ENCODE peak calls at places on chromosomes 13 and 19, in ten cellular contexts. S is glutamatergic neuron; J is GF-D8; O is activated T-cell treated with anti-CD3 and anti-CD28 coated beads, Interleukin-2, amount 50 U/mL, for 48 hours; I is NCI-H1105; K is kidney glomerular epithelial cell; P is iris pigment epithelial cell; F is progenitor cell of endocrine pancreas; A is LoVo; M is NCI-H748 treated with DMSO at 0.1 percent for 48 hours. L is an unnamed sample.

GRCh38 chr13:109274188-109274821 is 512.1 kb downstream of the IRS2 start:
- DNase-seq in I (no peak), O (no peak), J (no peak), K (peak), A (peak), S (no peak), P (peak), M (no peak), F (no peak), L (peak)

GRCh38 chr13:30824651-30825050 is 81.4 kb upstream of the MEDAG start:
- DNase-seq in I (no peak), P (no peak), O (no peak), M (no peak), F (no peak), J (no peak), K (no peak), S (no peak), A (no peak), L (no peak)

GRCh38 chr13:72960541-72960940 is 98.3 kb upstream of the KLF5 start:
- DNase-seq in S (no peak), A (peak), K (no peak), M (peak), P (no peak), I (peak), O (no peak), J (no peak), F (no peak), L (no peak)

GRCh38 chr19:22144394-22144793 is 52.4 kb downstream of the ZNF676 start:
- DNase-seq in M (no peak), O (no peak), I (no peak), P (peak), F (no peak), J (no peak), K (no peak), S (no peak), A (no peak), L (no peak)

GRCh38 chr13:31035162-31035951 is 102.9 kb downstream of the TEX26 start:
- DNase-seq in O (no peak), A (no peak), J (no peak), M (no peak), I (no peak), S (no peak), F (no peak), P (no peak), K (no peak), L (no peak)

GRCh38 chr19:45117167-45117594 is 24.2 kb downstream of the PPP1R37 start:
- DNase-seq in F (no peak), A (no peak), O (peak), I (no peak), M (no peak), P (no peak), J (peak), S (no peak), K (no peak), L (no peak)

GRCh38 chr13:85512421-85512820 is 286.8 kb downstream of the SLITRK6 start:
- DNase-seq in M (no peak), O (no peak), S (no peak), I (no peak), F (no peak), K (no peak), P (no peak), J (no peak), A (no peak), L (no peak)

GRCh38 chr13:33277946-33278345 is 7.6 kb downstream of the STARD13 start:
- DNase-seq in K (no peak), S (no peak), A (no peak), I (no peak), P (no peak), J (no peak), O (no peak), M (no peak), F (no peak), L (no peak)

GRCh38 chr19:15101479-15102082 is 5.6 kb upstream of the SYDE1 start:
- DNase-seq in S (peak), J (no peak), P (peak), F (no peak), M (no peak), A (no peak), I (no peak), O (peak), K (peak), L (peak)

GRCh38 chr13:94859812-94860210 is 147.5 kb upstream of the SOX21 start:
- DNase-seq in J (no peak), S (no peak), M (no peak), K (no peak), I (no peak), P (no peak), A (no peak), O (no peak), F (no peak), L (no peak)

GRCh38 chr19:46049597-46049996 is 8.8 kb upstream of the IGFL4 start:
- DNase-seq in S (no peak), I (no peak), F (no peak), A (no peak), M (peak), J (no peak), P (no peak), O (no peak), K (no peak), L (no peak)

GRCh38 chr13:113638173-113638746 is 19.7 kb downstream of the ATP4B start:
- DNase-seq in M (no peak), P (no peak), J (no peak), S (no peak), F (no peak), I (no peak), K (no peak), O (no peak), A (no peak), L (no peak)

GRCh38 chr19:39915848-39916215 is 18.6 kb downstream of the FCGBP start:
- DNase-seq in O (no peak), A (no peak), S (no peak), M (no peak), F (no peak), J (no peak), K (no peak), P (no peak), I (no peak), L (no peak)

GRCh38 chr13:114065141-114065925 is 67.1 kb downstream of the RASA3 start:
- DNase-seq in P (peak), M (no peak), A (peak), J (peak), K (peak), I (no peak), O (peak), F (no peak), S (peak), L (peak)

GRCh38 chr13:73702419-73703071 is 431.7 kb downstream of the KLF12 start:
- DNase-seq in K (no peak), J (no peak), I (no peak), F (no peak), S (no peak), M (peak), P (peak), A (peak), O (no peak), L (no peak)

GRCh38 chr13:30313307-30313706 is 6.0 kb upstream of the KATNAL1 start:
- DNase-seq in I (no peak), S (no peak), K (no peak), J (no peak), A (no peak), F (no peak), M (no peak), O (no peak), P (no peak), L (no peak)

GRCh38 chr13:33764716-33765115 is 53.2 kb upstream of the RFC3 start:
- DNase-seq in O (no peak), I (no peak), J (no peak), S (no peak), A (no peak), K (no peak), F (no peak), P (no peak), M (no peak), L (no peak)

GRCh38 chr19:18109731-18110671 is 12.4 kb downstream of the MAST3 start:
- DNase-seq in P (peak), F (no peak), A (peak), O (peak), S (peak), J (no peak), M (peak), I (no peak), K (no peak), L (no peak)

GRCh38 chr13:33213797-33214196 is 71.8 kb downstream of the STARD13 start:
- DNase-seq in O (no peak), M (no peak), J (no peak), K (no peak), F (no peak), P (peak), A (no peak), I (no peak), S (no peak), L (no peak)

GRCh38 chr19:13058951-13059660 is 43.6 kb downstream of the LYL1 start:
- DNase-seq in M (no peak), I (no peak), S (no peak), P (no peak), F (no peak), O (no peak), K (no peak), A (no peak), J (no peak), L (no peak)

GRCh38 chr13:48405865-48406264 is 7.0 kb downstream of the LPAR6 start:
- DNase-seq in P (peak), K (no peak), J (no peak), I (no peak), F (no peak), A (no peak), O (no peak), S (no peak), M (no peak), L (no peak)

GRCh38 chr13:64819081-64819480 is 2411.1 kb downstream of the PCDH9 start:
- DNase-seq in I (no peak), P (peak), J (no peak), K (no peak), F (no peak), A (no peak), M (no peak), S (no peak), O (no peak), L (no peak)

GRCh38 chr19:10888421-10888866 is 17.1 kb downstream of the CARM1 start:
- DNase-seq in O (no peak), F (no peak), M (no peak), A (no peak), S (peak), K (no peak), P (no peak), J (no peak), I (no peak), L (no peak)

GRCh38 chr19:56837892-56838679 is 2.4 kb downstream of the PEG3 start:
- DNase-seq in M (no peak), J (peak), K (peak), S (peak), P (peak), I (no peak), F (no peak), O (no peak), A (no peak), L (peak)

GRCh38 chr13:106155411-106155810 is 380.1 kb downstream of the EFNB2 start:
- DNase-seq in O (no peak), K (peak), I (no peak), J (no peak), A (no peak), M (no peak), P (peak), S (no peak), F (no peak), L (no peak)

GRCh38 chr13:51806571-51806970 is 2.6 kb upstream of the DHRS12 start:
- DNase-seq in S (no peak), K (no peak), I (peak), O (no peak), F (no peak), A (no peak), J (no peak), P (peak), M (no peak), L (no peak)

GRCh38 chr19:45217193-45217956 is 27.8 kb downstream of the EXOC3L2 start:
- DNase-seq in F (no peak), P (no peak), K (no peak), S (no peak), M (no peak), A (no peak), O (no peak), J (no peak), I (no peak), L (no peak)

GRCh38 chr19:50794074-50794777 is 4.0 kb downstream of the ACP4 start:
- DNase-seq in M (no peak), K (no peak), S (no peak), I (peak), A (no peak), F (no peak), J (no peak), O (peak), P (peak), L (no peak)

GRCh38 chr19:12365094-12365371 is 450 bp downstream of the ZNF442 start:
- DNase-seq in F (no peak), O (no peak), P (peak), J (no peak), I (no peak), K (no peak), S (no peak), A (no peak), M (no peak), L (no peak)

GRCh38 chr13:99392126-99392805 is 85.1 kb upstream of the GPR183 start:
- DNase-seq in K (no peak), A (no peak), J (no peak), I (no peak), F (no peak), M (no peak), S (no peak), P (no peak), O (no peak), L (no peak)

GRCh38 chr19:15828121-15828620 is 12.7 kb upstream of the OR10H1 start:
- DNase-seq in M (no peak), S (no peak), F (no peak), I (no peak), P (no peak), J (no peak), O (no peak), K (no peak), A (peak), L (no peak)

GRCh38 chr13:97283888-97284287 is 61.8 kb downstream of the MBNL2 start:
- DNase-seq in M (no peak), I (no peak), A (no peak), F (no peak), K (no peak), O (no peak), S (no peak), P (no peak), J (no peak), L (no peak)

GRCh38 chr19:2270157-2270571 is 11.8 kb downstream of the PEAK3 start:
- DNase-seq in P (no peak), S (no peak), K (no peak), A (no peak), F (no peak), M (no peak), I (no peak), J (no peak), O (peak), L (no peak)